ENCODE peak calls at places on chromosomes 6 and 20, in seven cellular contexts. R is cardiac muscle cell; X is activated T-helper 1 cell treated with anti-CD3 and anti-CD28 coated beads, Interleukin-12 subunit alpha, Interleukin-12 subunit beta, Interleukin-2, Interleukin-4 antibody, amounts not matched to agents 30 ng/mL and 10 ng/mL and 1 ng/mL, durations not matched to agents 14 hours and 24 hours and 36 hours; Q is kidney tubule cell; V is trophoblast cell; E is colonic mucosa; A is NCI-H1436. U is an unnamed sample.

GRCh38 chr20:62776692-62777527 is 19.4 kb upstream of the MRGBP start:
- DNase-seq in Q (peak), V (no peak), X (peak), R (no peak), A (no peak), E (peak), U (peak)

GRCh38 chr20:37734228-37734980 is 40.6 kb downstream of the CTNNBL1 start:
- DNase-seq in R (peak), A (no peak), E (no peak), V (no peak), X (no peak), Q (no peak), U (no peak)

GRCh38 chr6:105428342-105428957 is 25.6 kb upstream of the PREP start:
- DNase-seq in X (no peak), Q (peak), R (peak), E (no peak), A (no peak), V (peak), U (peak)

GRCh38 chr6:126432564-126432963 is 92.6 kb downstream of the CENPW start:
- DNase-seq in Q (no peak), R (no peak), V (no peak), E (no peak), A (no peak), X (no peak), U (no peak)

GRCh38 chr20:38880952-38881735 is 45.1 kb upstream of the FAM83D start:
- DNase-seq in Q (no peak), A (no peak), R (no peak), E (no peak), X (no peak), V (no peak), U (no peak)

GRCh38 chr6:148971027-148971927 is 224.4 kb downstream of the UST start:
- DNase-seq in A (no peak), X (no peak), Q (peak), V (no peak), E (no peak), R (no peak), U (no peak)

GRCh38 chr20:35091808-35092523 is 641 bp downstream of the TRPC4AP start:
- DNase-seq in E (peak), A (peak), X (no peak), Q (peak), V (no peak), R (no peak), U (no peak)

GRCh38 chr6:29589423-29590048 is 4.6 kb downstream of the OR2H2 start:
- DNase-seq in A (peak), Q (peak), X (peak), R (peak), E (peak), V (peak), U (peak)

GRCh38 chr20:555933-556332 is 12.3 kb upstream of the CSNK2A1 start:
- DNase-seq in E (peak), X (no peak), R (peak), A (no peak), V (no peak), Q (peak), U (no peak)

GRCh38 chr6:33018904-33019303 is 9.5 kb upstream of the HLA-DOA start:
- DNase-seq in A (no peak), Q (peak), X (peak), V (peak), R (peak), E (peak), U (no peak)

GRCh38 chr20:17992224-17992637 is 23.4 kb downstream of the MGME1 start:
- DNase-seq in V (no peak), A (no peak), R (peak), X (peak), E (no peak), Q (no peak), U (no peak)

GRCh38 chr6:95866732-95867131 is 149.0 kb upstream of the FUT9 start:
- DNase-seq in Q (peak), E (no peak), A (no peak), R (no peak), V (no peak), X (no peak), U (no peak)

GRCh38 chr6:2378891-2379652 is 133.7 kb upstream of the GMDS start:
- DNase-seq in Q (peak), A (no peak), R (peak), E (no peak), X (no peak), V (no peak), U (peak)

GRCh38 chr6:108836061-108836460 is 12.2 kb upstream of the ARMC2 start:
- DNase-seq in E (no peak), R (no peak), X (no peak), A (no peak), Q (no peak), V (no peak), U (no peak)

GRCh38 chr20:32501709-32502108 is 83.4 kb downstream of the NOL4L start:
- DNase-seq in Q (no peak), X (no peak), V (no peak), R (peak), E (no peak), A (no peak), U (peak)

GRCh38 chr20:54044156-54044555 is 26.2 kb downstream of the BCAS1 start:
- DNase-seq in V (no peak), E (no peak), Q (peak), X (no peak), A (no peak), R (peak), U (peak)

GRCh38 chr6:2949536-2950083 is 21.8 kb downstream of the SERPINB6 start:
- DNase-seq in X (no peak), R (no peak), Q (no peak), E (peak), A (no peak), V (no peak), U (no peak)

GRCh38 chr6:158042245-158042798 is 60.7 kb downstream of the SYNJ2 start:
- DNase-seq in R (peak), A (no peak), X (no peak), Q (peak), E (no peak), V (peak), U (peak)

GRCh38 chr6:127868338-127868737 is 32.5 kb downstream of the THEMIS start:
- DNase-seq in R (no peak), A (no peak), E (no peak), V (no peak), Q (peak), X (no peak), U (peak)

GRCh38 chr6:123402052-123402451 is 234.7 kb downstream of the TRDN start:
- DNase-seq in A (peak), R (no peak), Q (no peak), V (no peak), E (no peak), X (no peak), U (no peak)

GRCh38 chr6:26383624-26384417 is 913 bp downstream of the BTN2A2 start:
- DNase-seq in R (peak), Q (peak), X (no peak), A (no peak), V (no peak), E (peak), U (peak)

GRCh38 chr20:62062661-62063600 is 2.8 kb downstream of the TAF4 start:
- DNase-seq in A (no peak), X (no peak), R (no peak), E (no peak), Q (no peak), V (no peak), U (no peak)

GRCh38 chr20:15154070-15154469 is 816.7 kb upstream of the FLRT3 start:
- DNase-seq in E (no peak), Q (peak), X (no peak), A (no peak), V (no peak), R (no peak), U (peak)

GRCh38 chr6:3643921-3644320 is 107.6 kb downstream of the PXDC1 start:
- DNase-seq in V (no peak), Q (no peak), X (no peak), E (no peak), A (no peak), R (no peak), U (no peak)

GRCh38 chr6:81491486-81492101 is 260.9 kb downstream of the TENT5A start:
- DNase-seq in V (no peak), X (no peak), Q (no peak), R (no peak), E (no peak), A (no peak), U (no peak)

GRCh38 chr20:19913927-19914614 is 103.1 kb upstream of the NAA20 start:
- DNase-seq in R (no peak), A (no peak), V (peak), Q (peak), E (no peak), X (no peak), U (peak)

GRCh38 chr6:163083141-163083540 is 331.4 kb upstream of the QKI start:
- DNase-seq in E (no peak), R (no peak), A (no peak), Q (no peak), V (no peak), X (no peak), U (no peak)

GRCh38 chr6:139765825-139766285 is 391.4 kb upstream of the CITED2 start:
- DNase-seq in V (peak), X (no peak), A (no peak), R (peak), E (no peak), Q (peak), U (peak)

GRCh38 chr6:2529217-2529719 is 221.5 kb downstream of the MYLK4 start:
- DNase-seq in Q (no peak), A (no peak), V (no peak), E (no peak), R (no peak), X (no peak), U (no peak)

GRCh38 chr6:96878101-96878500 is 19.6 kb downstream of the NDUFAF4 start:
- DNase-seq in A (no peak), R (no peak), E (no peak), V (no peak), X (no peak), Q (no peak), U (no peak)

GRCh38 chr20:955656-956055 is 39.5 kb upstream of the ANGPT4 start:
- DNase-seq in Q (no peak), V (no peak), R (no peak), E (no peak), A (no peak), X (no peak), U (no peak)

GRCh38 chr6:99940582-99940981 is 53.4 kb downstream of the MCHR2 start:
- DNase-seq in R (no peak), X (no peak), E (no peak), V (no peak), Q (no peak), A (no peak), U (no peak)

GRCh38 chr6:159594750-159595117 is 98.3 kb downstream of the SOD2 start:
- DNase-seq in R (peak), A (no peak), V (no peak), E (no peak), Q (peak), X (no peak), U (peak)

GRCh38 chr6:170265655-170266054 is 25.2 kb downstream of the DLL1 start:
- DNase-seq in E (peak), A (peak), Q (no peak), R (peak), V (no peak), X (no peak), U (no peak)

GRCh38 chr6:168022488-168023321 is 25.2 kb downstream of the KIF25 start:
- DNase-seq in V (no peak), R (no peak), A (no peak), X (no peak), Q (no peak), E (no peak), U (no peak)

GRCh38 chr6:90203672-90204071 is 93.0 kb downstream of the BACH2 start:
- DNase-seq in A (no peak), V (no peak), X (no peak), E (no peak), Q (no peak), R (no peak), U (no peak)

GRCh38 chr6:16504608-16505007 is 256.7 kb downstream of the ATXN1 start:
- DNase-seq in A (peak), Q (no peak), E (no peak), X (no peak), R (no peak), V (no peak), U (no peak)